ENCODE peak calls at places on chromosomes 2 and 18, in six cellular contexts. One of them, this sample, is unnamed.

GRCh38 chr2:106053116-106053515 is 141.0 kb downstream of the UXS1 start:
- DNase-seq in A549: no peak
- DNase-seq in transverse colon: no peak
- DNase-seq in tibial nerve: no peak
- DNase-seq in left lung: no peak
- DNase-seq in B cell: no peak
- DNase-seq in this sample: no peak

GRCh38 chr2:23554054-23554697 is 169.2 kb downstream of the KLHL29 start:
- DNase-seq in A549: no peak
- DNase-seq in tibial nerve: peak
- DNase-seq in transverse colon: peak
- DNase-seq in left lung: peak
- DNase-seq in B cell: no peak
- DNase-seq in this sample: no peak

GRCh38 chr2:64825831-64826496 is 163.2 kb upstream of the SLC1A4 start:
- DNase-seq in tibial nerve: no peak
- DNase-seq in B cell: no peak
- DNase-seq in transverse colon: no peak
- DNase-seq in A549: no peak
- DNase-seq in left lung: no peak
- DNase-seq in this sample: no peak

GRCh38 chr18:79609841-79610281 is 69.7 kb upstream of the CTDP1 start:
- DNase-seq in tibial nerve: no peak
- DNase-seq in left lung: peak
- DNase-seq in A549: no peak
- DNase-seq in transverse colon: no peak
- DNase-seq in B cell: no peak
- DNase-seq in this sample: peak

GRCh38 chr18:10377956-10378355 is 76.5 kb upstream of the APCDD1 start:
- DNase-seq in A549: no peak
- DNase-seq in B cell: no peak
- DNase-seq in left lung: no peak
- DNase-seq in transverse colon: no peak
- DNase-seq in tibial nerve: no peak
- DNase-seq in this sample: no peak

GRCh38 chr2:42913280-42913878 is 121.0 kb upstream of the HAAO start:
- DNase-seq in tibial nerve: no peak
- DNase-seq in A549: no peak
- DNase-seq in transverse colon: no peak
- DNase-seq in left lung: no peak
- DNase-seq in B cell: no peak
- DNase-seq in this sample: no peak

GRCh38 chr2:147845608-147846002 is 776 bp downstream of the ACVR2A start:
- DNase-seq in left lung: no peak
- DNase-seq in transverse colon: no peak
- DNase-seq in A549: no peak
- DNase-seq in tibial nerve: no peak
- DNase-seq in B cell: no peak
- DNase-seq in this sample: no peak

GRCh38 chr18:35775887-35776286 is 194.3 kb downstream of the GALNT1 start:
- DNase-seq in left lung: no peak
- DNase-seq in B cell: no peak
- DNase-seq in tibial nerve: no peak
- DNase-seq in A549: no peak
- DNase-seq in transverse colon: no peak
- DNase-seq in this sample: no peak

GRCh38 chr2:148298201-148298600 is 277.3 kb downstream of the MBD5 start:
- DNase-seq in A549: no peak
- DNase-seq in tibial nerve: no peak
- DNase-seq in left lung: no peak
- DNase-seq in B cell: no peak
- DNase-seq in transverse colon: no peak
- DNase-seq in this sample: no peak

GRCh38 chr2:20638014-20638413 is 12.9 kb downstream of the HS1BP3 start:
- DNase-seq in tibial nerve: no peak
- DNase-seq in A549: no peak
- DNase-seq in B cell: no peak
- DNase-seq in left lung: peak
- DNase-seq in transverse colon: no peak
- DNase-seq in this sample: no peak

GRCh38 chr2:58042486-58042970 is 4.1 kb upstream of the VRK2 start:
- DNase-seq in A549: peak
- DNase-seq in left lung: no peak
- DNase-seq in B cell: no peak
- DNase-seq in tibial nerve: no peak
- DNase-seq in transverse colon: no peak
- DNase-seq in this sample: no peak

DNA sequence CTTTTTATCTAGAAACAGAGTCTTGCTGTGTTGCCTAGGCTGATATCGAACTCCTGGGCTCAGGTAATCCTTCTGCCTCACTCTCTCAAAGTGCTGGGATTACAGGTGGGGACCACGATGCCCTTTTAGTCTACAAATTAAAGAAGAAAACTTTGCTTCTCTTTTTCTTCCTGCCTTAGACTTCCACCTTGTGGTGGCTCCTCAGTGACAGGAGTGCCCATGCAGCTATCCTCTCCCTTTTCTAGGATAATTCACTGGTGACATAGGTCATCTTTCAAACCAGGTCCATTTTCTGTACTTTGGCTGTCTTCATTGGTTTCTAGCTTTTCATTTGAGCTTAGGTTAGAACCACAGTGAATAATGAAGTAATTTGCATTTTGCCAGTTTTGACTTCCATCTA is 13.6 kb downstream of the DCAF17 start:
- DNase-seq in left lung: no peak
- DNase-seq in tibial nerve: no peak
- DNase-seq in A549: no peak
- DNase-seq in B cell: no peak
- DNase-seq in transverse colon: no peak
- DNase-seq in this sample: no peak
- TF ChIP-seq CTCF in left lung: no peak
- TF ChIP-seq CTCF in tibial nerve: no peak
- TF ChIP-seq CTCF in A549: no peak
- TF ChIP-seq CTCF in B cell: peak
- TF ChIP-seq CTCF in transverse colon: no peak
- TF ChIP-seq CTCF in this sample: no peak

DNA sequence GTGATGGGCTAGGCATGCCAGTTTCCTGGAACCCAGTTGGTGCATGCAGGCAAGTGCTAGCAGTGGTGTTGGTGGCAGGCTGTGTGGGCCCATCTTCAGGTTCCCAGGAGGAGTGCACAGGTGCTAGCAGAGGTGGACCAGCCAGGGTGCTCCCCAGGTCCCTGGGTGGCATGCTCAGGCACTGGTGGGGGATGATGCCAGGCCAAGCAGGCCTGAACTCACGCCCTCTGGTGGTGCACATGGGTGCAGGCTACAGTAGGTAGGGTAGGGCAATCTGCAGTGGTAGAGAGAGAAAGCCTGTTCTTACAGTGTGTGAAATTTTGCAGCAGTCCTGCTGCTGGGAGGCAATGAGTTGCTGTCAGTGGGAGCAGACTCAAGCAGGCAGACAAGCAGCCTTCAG is 1651.8 kb downstream of the DPP10 start:
- DNase-seq in tibial nerve: no peak
- DNase-seq in transverse colon: no peak
- DNase-seq in A549: no peak
- DNase-seq in B cell: no peak
- DNase-seq in left lung: peak
- DNase-seq in this sample: no peak
- TF ChIP-seq CTCF in tibial nerve: no peak
- TF ChIP-seq CTCF in transverse colon: no peak
- TF ChIP-seq CTCF in A549: no peak
- TF ChIP-seq CTCF in B cell: no peak
- TF ChIP-seq CTCF in left lung: no peak
- TF ChIP-seq CTCF in this sample: no peak

GRCh38 chr18:7730682-7731081 is 163.6 kb downstream of the PTPRM start:
- DNase-seq in A549: no peak
- DNase-seq in transverse colon: no peak
- DNase-seq in B cell: no peak
- DNase-seq in tibial nerve: no peak
- DNase-seq in left lung: no peak
- DNase-seq in this sample: no peak

GRCh38 chr18:7733642-7734041 is 166.5 kb downstream of the PTPRM start:
- DNase-seq in A549: no peak
- DNase-seq in tibial nerve: no peak
- DNase-seq in transverse colon: no peak
- DNase-seq in left lung: no peak
- DNase-seq in B cell: no peak
- DNase-seq in this sample: no peak

GRCh38 chr18:7737483-7737882 is 170.4 kb downstream of the PTPRM start:
- DNase-seq in B cell: no peak
- DNase-seq in tibial nerve: no peak
- DNase-seq in transverse colon: no peak
- DNase-seq in left lung: no peak
- DNase-seq in A549: no peak
- DNase-seq in this sample: no peak

GRCh38 chr18:7735606-7736175 is 168.6 kb downstream of the PTPRM start:
- DNase-seq in B cell: no peak
- DNase-seq in left lung: no peak
- DNase-seq in tibial nerve: no peak
- DNase-seq in transverse colon: no peak
- DNase-seq in A549: no peak
- DNase-seq in this sample: no peak

DNA sequence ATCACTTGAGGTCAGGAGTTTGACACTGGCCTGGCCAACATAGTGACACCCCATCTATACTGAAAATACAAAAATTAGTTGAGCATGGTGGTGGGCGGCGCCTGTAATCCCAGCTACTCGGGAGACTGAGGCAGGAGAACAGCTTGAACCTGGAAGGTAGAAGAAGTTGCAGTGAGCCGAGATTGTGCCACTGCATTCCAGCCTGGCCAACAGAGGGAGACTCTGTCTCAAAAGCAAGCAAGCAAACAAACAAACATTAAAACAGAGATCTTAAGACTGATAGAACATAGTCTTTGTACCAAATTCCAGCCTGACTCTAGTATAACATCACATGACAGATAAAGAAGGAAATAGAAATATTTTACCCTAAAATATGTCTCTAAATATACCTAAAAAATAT is 168.1 kb downstream of the PTPRM start:
- DNase-seq in B cell: no peak
- DNase-seq in tibial nerve: no peak
- DNase-seq in A549: no peak
- DNase-seq in transverse colon: no peak
- DNase-seq in left lung: no peak
- DNase-seq in this sample: no peak
- TF ChIP-seq CTCF in B cell: no peak
- TF ChIP-seq CTCF in tibial nerve: no peak
- TF ChIP-seq CTCF in A549: peak
- TF ChIP-seq CTCF in transverse colon: no peak
- TF ChIP-seq CTCF in left lung: no peak
- TF ChIP-seq CTCF in this sample: no peak

GRCh38 chr18:42921261-42921737 is 194.2 kb downstream of the RIT2 start:
- DNase-seq in B cell: no peak
- DNase-seq in tibial nerve: no peak
- DNase-seq in A549: no peak
- DNase-seq in transverse colon: no peak
- DNase-seq in left lung: no peak
- DNase-seq in this sample: no peak

GRCh38 chr18:42925036-42925435 is 190.4 kb downstream of the RIT2 start:
- DNase-seq in transverse colon: no peak
- DNase-seq in B cell: no peak
- DNase-seq in left lung: no peak
- DNase-seq in tibial nerve: no peak
- DNase-seq in A549: no peak
- DNase-seq in this sample: no peak

GRCh38 chr18:42920621-42921020 is 194.9 kb downstream of the RIT2 start:
- DNase-seq in transverse colon: no peak
- DNase-seq in tibial nerve: no peak
- DNase-seq in B cell: no peak
- DNase-seq in left lung: no peak
- DNase-seq in A549: no peak
- DNase-seq in this sample: no peak

DNA sequence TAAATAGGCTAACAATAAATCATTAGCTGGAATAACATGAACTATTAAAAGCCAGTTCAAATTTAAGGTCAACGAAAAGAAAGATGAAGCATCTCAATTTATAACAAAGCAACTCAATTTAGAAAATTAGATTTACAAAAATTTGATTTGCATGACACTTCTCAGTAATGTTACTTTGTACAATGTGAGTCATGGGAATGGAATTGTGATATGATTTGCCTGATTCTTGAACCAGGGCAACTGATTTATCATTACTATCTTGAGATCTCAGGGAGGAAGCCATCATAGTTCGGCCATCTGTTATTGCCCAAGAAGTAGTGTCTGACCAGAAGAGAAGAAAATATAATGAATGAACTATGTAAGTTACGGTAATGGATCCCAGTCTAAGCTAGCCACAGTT is 193.1 kb downstream of the RIT2 start:
- DNase-seq in B cell: no peak
- DNase-seq in A549: no peak
- DNase-seq in tibial nerve: no peak
- DNase-seq in transverse colon: no peak
- DNase-seq in left lung: no peak
- DNase-seq in this sample: no peak
- TF ChIP-seq CTCF in B cell: no peak
- TF ChIP-seq CTCF in A549: no peak
- TF ChIP-seq CTCF in tibial nerve: no peak
- TF ChIP-seq CTCF in transverse colon: no peak
- TF ChIP-seq CTCF in left lung: no peak
- TF ChIP-seq CTCF in this sample: no peak

GRCh38 chr2:199850718-199851498 is at the start of gene FTCDNL1:
- DNase-seq in A549: peak
- DNase-seq in transverse colon: peak
- DNase-seq in tibial nerve: peak
- DNase-seq in B cell: peak
- DNase-seq in left lung: peak
- DNase-seq in this sample: peak
- TF ChIP-seq CTCF in A549: peak
- TF ChIP-seq CTCF in transverse colon: peak
- TF ChIP-seq CTCF in tibial nerve: peak
- TF ChIP-seq CTCF in B cell: peak
- TF ChIP-seq CTCF in left lung: no peak
- TF ChIP-seq CTCF in this sample: peak

GRCh38 chr2:189628817-189629552 is 32.3 kb upstream of the ASNSD1 start:
- DNase-seq in tibial nerve: no peak
- DNase-seq in B cell: no peak
- DNase-seq in transverse colon: no peak
- DNase-seq in A549: no peak
- DNase-seq in left lung: no peak
- DNase-seq in this sample: no peak
- TF ChIP-seq CTCF in tibial nerve: no peak
- TF ChIP-seq CTCF in B cell: no peak
- TF ChIP-seq CTCF in transverse colon: no peak
- TF ChIP-seq CTCF in A549: peak
- TF ChIP-seq CTCF in left lung: no peak
- TF ChIP-seq CTCF in this sample: no peak

GRCh38 chr18:70499218-70499691 is 210.4 kb downstream of the SOCS6 start:
- DNase-seq in A549: no peak
- DNase-seq in transverse colon: no peak
- DNase-seq in B cell: no peak
- DNase-seq in tibial nerve: no peak
- DNase-seq in left lung: peak
- DNase-seq in this sample: no peak
- TF ChIP-seq CTCF in A549: no peak
- TF ChIP-seq CTCF in transverse colon: no peak
- TF ChIP-seq CTCF in B cell: no peak
- TF ChIP-seq CTCF in tibial nerve: no peak
- TF ChIP-seq CTCF in left lung: no peak
- TF ChIP-seq CTCF in this sample: no peak

GRCh38 chr18:39162013-39162412 is 1596.4 kb upstream of the CELF4 start:
- DNase-seq in B cell: no peak
- DNase-seq in left lung: no peak
- DNase-seq in transverse colon: no peak
- DNase-seq in tibial nerve: no peak
- DNase-seq in A549: no peak
- DNase-seq in this sample: no peak
- TF ChIP-seq CTCF in B cell: no peak
- TF ChIP-seq CTCF in left lung: no peak
- TF ChIP-seq CTCF in transverse colon: no peak
- TF ChIP-seq CTCF in tibial nerve: no peak
- TF ChIP-seq CTCF in A549: no peak
- TF ChIP-seq CTCF in this sample: no peak

This sample was measured in CD14-positive monocyte.